ENCODE peak calls at places on chromosomes 7 and 10, in seven cellular contexts. T, E, G, B, A, Q and P are unnamed samples.
A peak's percentile ranks its signal among the peaks of the same experiment; 100 is the strongest.

GRCh38 chr10:17607603-17608332 is 9.4 kb downstream of the HACD1 start:
- DNase-seq in T (peak; percentile 63), E (peak; percentile 46), G (no peak), B (peak; percentile 40), A (no peak), Q (peak; percentile 42), P (no peak)

GRCh38 chr7:38671901-38672559 is 40.9 kb upstream of the AMPH start:
- DNase-seq in T (no peak), E (peak; percentile 33), G (no peak), B (no peak), A (peak; percentile 57), Q (no peak), P (peak; percentile 38)

GRCh38 chr7:80467069-80467468 is 44.8 kb downstream of the GNAT3 start:
- DNase-seq in T (peak; percentile 48), E (no peak), G (no peak), B (no peak), A (no peak), Q (no peak), P (no peak)

GRCh38 chr10:14879055-14879800 is 562 bp downstream of the SUV39H2 start:
- DNase-seq in T (no peak), E (peak; percentile 24), G (no peak), B (no peak), A (no peak), Q (peak; percentile 14), P (no peak)

GRCh38 chr7:72335561-72336381 is 76.4 kb downstream of the CALN1 start:
- DNase-seq in T (no peak), E (no peak), G (no peak), B (no peak), A (no peak), Q (no peak), P (no peak)

GRCh38 chr7:6160191-6160623 is 112.2 kb downstream of the CYTH3 start:
- DNase-seq in T (peak; percentile 52), E (no peak), G (peak; percentile 51), B (no peak), A (peak; percentile 62), Q (peak; percentile 70), P (no peak)

GRCh38 chr10:71234970-71235681 is 22.8 kb downstream of the UNC5B start:
- DNase-seq in T (peak; percentile 80), E (no peak), G (no peak), B (no peak), A (no peak), Q (peak; percentile 74), P (no peak)

GRCh38 chr7:83947260-83947659 is 247.3 kb downstream of the SEMA3A start:
- DNase-seq in T (no peak), E (no peak), G (no peak), B (peak; percentile 19), A (no peak), Q (no peak), P (no peak)

GRCh38 chr7:148883233-148884048 is 650 bp downstream of the EZH2 start:
- DNase-seq in T (no peak), E (peak; percentile 48), G (peak; percentile 34), B (no peak), A (peak; percentile 65), Q (peak; percentile 16), P (peak; percentile 53)

GRCh38 chr10:114393482-114393881 is 10.8 kb downstream of the AFAP1L2 start:
- DNase-seq in T (peak; percentile 57), E (no peak), G (no peak), B (no peak), A (no peak), Q (no peak), P (no peak)

GRCh38 chr7:157576415-157576814 is 239.6 kb downstream of the DNAJB6 start:
- DNase-seq in T (no peak), E (no peak), G (no peak), B (no peak), A (peak; percentile 78), Q (no peak), P (peak; percentile 21)

GRCh38 chr7:74289660-74290589 is 718 bp downstream of the CLIP2 start:
- DNase-seq in T (no peak), E (no peak), G (peak; percentile 50), B (no peak), A (peak; percentile 76), Q (peak; percentile 36), P (peak; percentile 59)

GRCh38 chr7:112238852-112239610 is 32.5 kb downstream of the ZNF277 start:
- DNase-seq in T (peak; percentile 52), E (no peak), G (no peak), B (no peak), A (no peak), Q (no peak), P (no peak)

GRCh38 chr10:132506711-132507466 is 30.7 kb upstream of the INPP5A start:
- DNase-seq in T (peak; percentile 43), E (no peak), G (peak; percentile 13), B (no peak), A (peak; percentile 34), Q (no peak), P (peak; percentile 10)

GRCh38 chr7:39589323-39590111 is 23.3 kb downstream of the YAE1 start:
- DNase-seq in T (peak; percentile 89), E (peak; percentile 87), G (no peak), B (peak; percentile 79), A (peak; percentile 60), Q (peak; percentile 16), P (no peak)

GRCh38 chr10:80437227-80437626 is 16.9 kb upstream of the TSPAN14 start:
- DNase-seq in T (no peak), E (no peak), G (no peak), B (no peak), A (no peak), Q (no peak), P (no peak)

GRCh38 chr10:52316005-52316404 is 1.9 kb downstream of the DKK1 start:
- DNase-seq in T (no peak), E (no peak), G (no peak), B (no peak), A (no peak), Q (no peak), P (no peak)

GRCh38 chr10:69391158-69391557 is 25.6 kb downstream of the TACR2 start:
- DNase-seq in T (no peak), E (no peak), G (no peak), B (no peak), A (no peak), Q (no peak), P (no peak)

GRCh38 chr7:100578246-100579183 is 4.8 kb upstream of the SAP25 start:
- DNase-seq in T (no peak), E (no peak), G (no peak), B (no peak), A (no peak), Q (no peak), P (no peak)

GRCh38 chr7:4136036-4136435 is 546.1 kb upstream of the FOXK1 start:
- DNase-seq in T (peak; percentile 32), E (no peak), G (no peak), B (no peak), A (no peak), Q (no peak), P (no peak)

GRCh38 chr7:23216021-23216420 is 30.6 kb upstream of the GPNMB start:
- DNase-seq in T (no peak), E (no peak), G (no peak), B (no peak), A (peak; percentile 63), Q (peak; percentile 35), P (no peak)

GRCh38 chr7:139702811-139703467 is 74.9 kb downstream of the HIPK2 start:
- DNase-seq in T (no peak), E (no peak), G (peak; percentile 25), B (no peak), A (peak; percentile 56), Q (no peak), P (no peak)

GRCh38 chr10:107814865-107815487 is 650.5 kb upstream of the SORCS1 start:
- DNase-seq in T (peak; percentile 47), E (peak; percentile 31), G (peak; percentile 34), B (no peak), A (peak; percentile 72), Q (peak; percentile 38), P (no peak)

GRCh38 chr10:122276611-122277205 is 5.6 kb downstream of the BTBD16 start:
- DNase-seq in T (peak; percentile 48), E (no peak), G (peak; percentile 21), B (peak; percentile 48), A (no peak), Q (no peak), P (no peak)
- TF ChIP-seq CTCF in T (no peak), E (no peak), G (no peak), B (no peak), A (no peak), Q (no peak), P (no peak)

GRCh38 chr7:133300811-133301210 is 47.9 kb downstream of the EXOC4 start:
- DNase-seq in T (no peak), E (no peak), G (no peak), B (no peak), A (no peak), Q (no peak), P (no peak)
- TF ChIP-seq CTCF in T (no peak), E (no peak), G (no peak), B (no peak), A (no peak), Q (no peak), P (no peak)

GRCh38 chr7:125382401-125382800 is 452.8 kb upstream of the POT1 start:
- DNase-seq in T (no peak), E (no peak), G (no peak), B (no peak), A (no peak), Q (no peak), P (no peak)

GRCh38 chr7:125386211-125386610 is 456.6 kb upstream of the POT1 start:
- DNase-seq in T (no peak), E (no peak), G (no peak), B (no peak), A (no peak), Q (no peak), P (no peak)

DNA sequence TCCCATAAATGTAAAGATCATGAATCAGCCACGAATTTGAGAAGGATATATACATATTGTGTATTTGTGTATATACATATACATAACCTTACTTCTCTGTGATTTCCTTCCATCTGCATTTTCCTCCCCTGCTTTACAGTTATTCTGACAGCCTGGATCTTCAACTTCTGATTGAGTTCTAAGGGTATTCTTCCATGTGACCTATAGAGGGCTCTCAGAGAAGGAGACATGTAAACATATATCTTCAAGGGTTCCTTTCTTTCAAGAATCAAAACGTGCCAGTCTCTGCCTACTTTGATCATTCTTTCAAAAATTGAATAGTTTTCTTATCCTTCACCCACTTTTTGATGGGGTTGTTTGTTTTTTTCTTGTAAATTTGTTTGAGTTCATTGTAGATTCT is 453.7 kb upstream of the POT1 start:
- DNase-seq in T (no peak), E (peak; percentile 43), G (no peak), B (no peak), A (no peak), Q (no peak), P (no peak)
- TF ChIP-seq CTCF in T (no peak), E (peak; percentile 46), G (no peak), B (peak; percentile 25), A (no peak), Q (no peak), P (no peak)

DNA sequence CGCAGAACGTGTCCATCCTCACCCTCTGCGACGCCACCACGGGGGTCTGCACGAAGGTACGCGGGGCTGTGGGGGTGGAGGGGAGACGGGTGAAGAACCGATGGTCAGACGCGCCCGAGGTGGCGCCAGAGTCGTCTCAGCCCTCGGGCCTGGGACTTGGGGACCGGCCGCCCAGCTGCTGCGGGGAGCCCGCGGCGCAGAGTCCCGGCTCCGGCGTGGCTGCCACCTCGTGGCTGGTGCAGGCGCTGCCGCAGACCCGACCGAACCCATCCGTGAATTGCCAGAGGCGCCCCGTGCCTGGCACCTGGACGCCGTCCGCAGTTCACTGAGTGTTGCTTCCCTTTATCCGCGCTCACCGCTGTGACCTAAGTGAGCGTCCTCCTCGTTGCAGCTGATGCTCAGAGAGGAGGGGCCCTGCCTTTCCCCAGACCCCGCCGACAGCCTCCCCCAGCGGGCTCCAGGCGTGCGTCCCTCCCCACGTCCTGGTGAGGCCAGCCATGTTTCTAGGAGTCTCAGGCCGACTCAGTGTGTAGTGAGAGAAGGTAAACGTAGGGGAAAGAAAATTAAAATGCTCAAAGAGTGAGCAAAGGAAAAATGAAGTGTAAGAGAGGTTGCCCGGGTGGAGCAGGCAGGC is 208.7 kb downstream of the PAXIP1 start:
- DNase-seq in T (no peak), E (no peak), G (peak; percentile 33), B (no peak), A (no peak), Q (no peak), P (no peak)
- TF ChIP-seq CTCF in T (no peak), E (peak; percentile 14), G (peak; percentile 45), B (peak; percentile 55), A (no peak), Q (peak; percentile 41), P (no peak)